ENCODE peak calls at places on chromosome 9, in six cellular contexts. B is WERI-Rb-1, Z is PC-9, Y is endothelial cell, K is SK-N-SH, U is fibroblast of pulmonary artery. F is an unnamed sample.

GRCh38 chr9:2013688-2014087 is 1.5 kb upstream of the SMARCA2 start:
- DNase-seq in Y (no peak), Z (no peak), B (no peak), K (no peak), U (peak), F (no peak)

GRCh38 chr9:6827370-6827949 is 69.7 kb downstream of the KDM4C start:
- DNase-seq in K (peak), Z (no peak), B (peak), Y (peak), U (peak), F (peak)

GRCh38 chr9:967851-968641 is 8.4 kb upstream of the DMRT3 start:
- DNase-seq in B (no peak), Z (no peak), U (no peak), Y (peak), K (no peak), F (peak)

GRCh38 chr9:115443890-115444289 is 325.9 kb upstream of the TNC start:
- DNase-seq in Z (no peak), K (no peak), Y (no peak), B (no peak), U (no peak), F (no peak)

GRCh38 chr9:82563094-82563493 is 499.8 kb downstream of the RASEF start:
- DNase-seq in B (no peak), K (no peak), Y (no peak), U (no peak), Z (no peak), F (no peak)

GRCh38 chr9:76162109-76162730 is 232.0 kb downstream of the RFK start:
- DNase-seq in U (no peak), B (no peak), Z (no peak), Y (no peak), K (no peak), F (no peak)

GRCh38 chr9:37922391-37923120 is 18.6 kb upstream of the SLC25A51 start:
- DNase-seq in B (no peak), Y (no peak), K (peak), U (no peak), Z (no peak), F (no peak)

GRCh38 chr9:36078047-36078446 is 41.3 kb downstream of the RECK start:
- DNase-seq in K (no peak), U (no peak), Y (no peak), B (no peak), Z (no peak), F (no peak)

GRCh38 chr9:110041452-110041851 is 166.5 kb downstream of the C9orf152 start:
- DNase-seq in B (no peak), Y (no peak), Z (no peak), U (no peak), K (no peak), F (no peak)

GRCh38 chr9:80410106-80410505 is 838.3 kb downstream of the TLE4 start:
- DNase-seq in K (no peak), B (no peak), Z (no peak), U (peak), Y (no peak), F (peak)

GRCh38 chr9:37650873-37651768 is at the start of gene FRMPD1:
- DNase-seq in Z (peak), Y (peak), U (peak), K (peak), B (peak), F (no peak)

GRCh38 chr9:16138961-16139441 is 586.2 kb downstream of the CCDC171 start:
- DNase-seq in Z (no peak), U (peak), B (no peak), K (no peak), Y (no peak), F (no peak)

GRCh38 chr9:29830815-29831214 is 2257.5 kb upstream of the C9orf72 start:
- DNase-seq in B (peak), Y (peak), Z (peak), K (peak), U (peak), F (peak)

GRCh38 chr9:17130285-17130684 is 4.6 kb upstream of the CNTLN start:
- DNase-seq in U (no peak), Y (no peak), B (no peak), K (no peak), Z (no peak), F (no peak)

GRCh38 chr9:79083621-79084020 is 488.1 kb upstream of the TLE4 start:
- DNase-seq in U (no peak), Y (no peak), B (no peak), Z (no peak), K (no peak), F (no peak)

GRCh38 chr9:137598943-137599342 is 6.5 kb upstream of the ARRDC1 start:
- DNase-seq in Y (no peak), U (no peak), B (no peak), Z (no peak), K (no peak), F (no peak)

GRCh38 chr9:114911167-114911821 is 19.1 kb downstream of the TNFSF8 start:
- DNase-seq in Y (peak), B (peak), Z (peak), U (peak), K (peak), F (peak)

GRCh38 chr9:5767968-5768932 is 64.7 kb downstream of the ERMP1 start:
- DNase-seq in Z (no peak), B (no peak), U (no peak), Y (no peak), K (no peak), F (no peak)

GRCh38 chr9:36140086-36141084 is 3.9 kb downstream of the GLIPR2 start:
- DNase-seq in Y (no peak), K (no peak), B (no peak), U (no peak), Z (no peak), F (no peak)

GRCh38 chr9:105554042-105554441 is 3.9 kb upstream of the FKTN start:
- DNase-seq in Y (no peak), K (no peak), U (peak), B (peak), Z (no peak), F (no peak)

GRCh38 chr9:83198336-83198735 is 135.4 kb upstream of the RASEF start:
- DNase-seq in B (no peak), K (no peak), U (no peak), Y (no peak), Z (no peak), F (no peak)

GRCh38 chr9:100099722-100100042 is 639 bp downstream of the INVS start:
- DNase-seq in K (peak), Y (no peak), Z (no peak), B (peak), U (no peak), F (peak)

DNA sequence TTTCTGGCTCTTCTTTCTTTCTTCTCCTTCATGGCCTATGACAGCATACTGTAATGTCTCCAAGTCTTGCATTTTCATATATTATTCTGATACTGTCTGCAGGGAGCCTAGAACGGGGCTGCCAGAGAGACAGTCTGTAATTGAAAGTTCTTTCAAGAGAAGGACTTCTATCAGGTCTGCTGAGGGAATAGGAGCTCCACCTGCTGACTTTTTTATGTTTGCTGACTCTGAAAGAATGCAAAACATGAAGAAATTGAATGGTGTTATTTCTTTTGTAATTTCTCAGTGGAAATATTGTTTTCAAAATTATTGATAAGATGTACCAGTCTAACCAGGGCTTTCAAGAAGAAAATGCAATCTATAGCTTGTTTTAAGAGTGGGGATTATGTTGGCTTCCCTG is 121.9 kb upstream of the RFX3 start:
- DNase-seq in Z (no peak), B (no peak), K (no peak), U (no peak), Y (no peak), F (no peak)
- TF ChIP-seq CTCF in Z (no peak), B (no peak), K (no peak), U (no peak), Y (no peak), F (no peak)

GRCh38 chr9:93620041-93620506 is 43.7 kb downstream of the PHF2 start:
- DNase-seq in B (peak), K (no peak), Z (no peak), U (no peak), Y (no peak), F (no peak)
- TF ChIP-seq CTCF in B (peak), K (no peak), Z (no peak), U (no peak), Y (no peak), F (no peak)

DNA sequence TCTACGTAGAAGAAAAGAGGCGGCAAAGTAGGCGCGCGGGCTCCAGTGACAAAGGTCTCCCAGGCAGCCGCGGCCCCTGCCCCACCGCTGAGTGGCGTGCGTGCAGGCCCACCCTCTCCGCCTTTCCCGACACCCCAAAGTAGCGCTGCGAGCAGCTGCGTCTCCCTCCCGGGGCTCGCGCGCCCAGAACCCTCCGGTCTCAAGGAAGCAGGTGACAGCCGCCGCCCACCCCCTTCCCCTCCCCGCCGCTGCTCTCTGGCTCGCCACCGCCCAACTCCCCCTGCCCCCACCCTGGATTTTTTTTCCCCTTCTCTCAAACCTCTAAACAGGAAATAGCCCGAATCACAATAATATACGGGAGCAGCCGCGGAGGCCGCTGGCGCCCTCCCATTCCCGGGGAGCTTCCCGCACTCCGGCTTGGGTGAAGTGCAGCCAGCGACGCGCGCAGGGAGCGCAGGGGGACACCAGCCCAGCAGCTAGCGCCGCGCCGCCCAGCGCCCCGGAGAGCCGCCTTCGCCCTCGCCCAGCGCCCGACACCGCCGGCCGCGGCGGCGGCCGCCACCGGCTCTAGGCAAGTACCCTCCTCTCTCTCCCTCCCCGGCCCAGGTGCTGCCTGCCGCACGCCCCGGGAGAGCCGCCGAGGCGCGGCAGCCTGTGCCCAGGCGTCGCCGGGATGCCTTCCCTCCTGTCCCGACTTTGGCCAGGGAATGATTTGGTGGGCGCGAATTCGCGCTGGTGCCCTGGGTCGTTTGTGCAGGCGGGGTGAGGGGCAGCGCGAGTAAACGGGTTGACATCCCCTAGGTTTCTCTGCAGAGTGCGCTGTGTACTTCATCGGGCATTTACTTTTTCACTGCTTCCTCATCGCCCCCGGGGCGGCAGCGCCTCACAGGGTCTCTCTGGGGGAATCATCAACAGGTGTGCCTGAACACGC is 52.7 kb upstream of the TJP2 start:
- DNase-seq in U (peak), K (peak), B (peak), Z (peak), Y (peak), F (peak)
- TF ChIP-seq CTCF in U (peak), K (no peak), B (peak), Z (no peak), Y (no peak), F (no peak)

DNA sequence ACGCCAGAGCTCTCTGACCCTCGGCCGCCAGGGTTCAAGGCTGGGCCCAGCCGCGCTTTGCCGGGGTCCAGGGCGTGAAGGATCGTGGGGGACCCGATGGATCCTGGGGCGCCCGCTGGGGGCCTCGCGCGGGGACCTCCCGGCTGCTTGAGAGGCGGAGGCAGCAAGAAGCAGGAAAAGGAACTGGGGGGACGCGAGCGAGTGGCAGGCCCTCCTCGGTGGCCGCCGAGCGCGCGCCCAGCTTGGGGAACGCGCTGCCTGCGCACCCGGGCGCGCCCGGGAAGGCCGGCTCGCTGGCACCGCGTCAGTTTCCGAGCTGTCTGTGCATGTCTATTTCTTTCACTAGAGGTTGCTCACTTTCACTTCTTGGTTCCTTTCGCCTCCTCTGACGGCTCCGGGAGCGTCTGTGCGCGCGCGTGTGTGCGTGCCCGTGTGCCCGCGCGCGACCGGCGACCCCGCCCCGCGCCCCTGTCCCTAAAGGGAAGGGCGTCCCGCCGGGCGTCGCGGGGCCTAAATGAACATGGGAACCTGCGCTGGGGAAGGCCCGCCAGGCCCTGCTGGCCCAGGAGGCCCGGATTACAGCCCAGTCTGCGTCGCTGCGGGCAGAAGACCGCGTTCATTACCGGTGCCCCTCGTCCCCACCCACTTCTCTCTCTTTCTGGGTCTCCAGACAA is 205.5 kb upstream of the IER5L start:
- DNase-seq in Z (peak), Y (peak), U (peak), B (peak), K (no peak), F (peak)
- TF ChIP-seq CTCF in Z (no peak), Y (no peak), U (no peak), B (no peak), K (no peak), F (no peak)

GRCh38 chr9:77968506-77968905 is 63.1 kb downstream of the GNAQ start:
- DNase-seq in Z (no peak), K (peak), U (no peak), Y (no peak), B (no peak), F (no peak)
- TF ChIP-seq CTCF in Z (no peak), K (no peak), U (no peak), Y (no peak), B (no peak), F (no peak)

F was measured in nephron progenitor cell.